ENCODE peak calls at places on chromosomes 16 and 17, in four cellular contexts. W is Peyer's patch, V is IMR-90, J is keratinocyte. U is an unnamed sample.

GRCh38 chr17:59357929-59358328 is 26.5 kb downstream of the YPEL2 start:
- DNase-seq in W (no peak), V (peak; percentile 73), J (no peak), U (no peak)

GRCh38 chr17:3959295-3959899 is 4.8 kb downstream of the ATP2A3 start:
- DNase-seq in W (peak; percentile 70), V (peak; percentile 83), J (no peak), U (no peak)

GRCh38 chr16:28609631-28610594 is at the start of gene SULT1A1:
- DNase-seq in W (peak; percentile 97), V (no peak), J (no peak), U (no peak)

GRCh38 chr17:78031435-78031834 is 72.9 kb downstream of the TNRC6C start:
- DNase-seq in W (no peak), V (no peak), J (no peak), U (no peak)

GRCh38 chr17:10757067-10757466 is 27.2 kb upstream of the TMEM220 start:
- DNase-seq in W (no peak), V (no peak), J (no peak), U (no peak)

GRCh38 chr16:16014329-16015224 is 65.2 kb downstream of the ABCC1 start:
- DNase-seq in W (no peak), V (peak; percentile 62), J (no peak), U (no peak)

GRCh38 chr16:83458612-83459011 is 349.2 kb upstream of the HSBP1 start:
- DNase-seq in W (no peak), V (peak; percentile 80), J (no peak), U (peak; percentile 10)

GRCh38 chr17:17420561-17421269 is 56.1 kb upstream of the MED9 start:
- DNase-seq in W (peak; percentile 57), V (peak; percentile 54), J (no peak), U (no peak)

GRCh38 chr16:50697881-50698767 is 4.7 kb downstream of the NOD2 start:
- DNase-seq in W (no peak), V (peak; percentile 46), J (no peak), U (peak; percentile 54)

GRCh38 chr17:12316021-12316420 is 295.3 kb downstream of the MAP2K4 start:
- DNase-seq in W (no peak), V (peak; percentile 64), J (no peak), U (no peak)

GRCh38 chr16:340370-341091 is 12.0 kb downstream of the AXIN1 start:
- DNase-seq in W (no peak), V (no peak), J (no peak), U (no peak)

GRCh38 chr16:88968589-88969280 is 8.3 kb downstream of the CBFA2T3 start:
- DNase-seq in W (no peak), V (no peak), J (no peak), U (no peak)

GRCh38 chr17:38333635-38334295 is 10.0 kb downstream of the GPR179 start:
- DNase-seq in W (peak; percentile 50), V (no peak), J (no peak), U (no peak)

GRCh38 chr17:59346341-59346740 is 14.9 kb downstream of the YPEL2 start:
- DNase-seq in W (no peak), V (no peak), J (no peak), U (no peak)

GRCh38 chr17:82974136-82974952 is 105.1 kb upstream of the METRNL start:
- DNase-seq in W (no peak), V (no peak), J (no peak), U (no peak)

GRCh38 chr16:53973021-53973420 is 269.1 kb downstream of the FTO start:
- DNase-seq in W (no peak), V (no peak), J (no peak), U (no peak)

GRCh38 chr17:20267459-20267842 is 199.9 kb downstream of the LGALS9B start:
- DNase-seq in W (no peak), V (no peak), J (no peak), U (no peak)

GRCh38 chr17:48439875-48440505 is 10.0 kb upstream of the SKAP1 start:
- DNase-seq in W (peak; percentile 60), V (no peak), J (no peak), U (no peak)

GRCh38 chr16:88619859-88620655 is 18.3 kb upstream of the IL17C start:
- DNase-seq in W (peak; percentile 85), V (peak; percentile 98), J (no peak), U (no peak)

GRCh38 chr16:54194008-54194731 is 92.4 kb downstream of the IRX3 start:
- DNase-seq in W (no peak), V (no peak), J (peak; percentile 9), U (no peak)

GRCh38 chr17:64112978-64113377 is 17.0 kb downstream of the ERN1 start:
- DNase-seq in W (no peak), V (peak; percentile 69), J (no peak), U (no peak)

GRCh38 chr17:9557846-9558245 is 17.8 kb downstream of the STX8 start:
- DNase-seq in W (no peak), V (no peak), J (no peak), U (no peak)

GRCh38 chr17:75689441-75689873 is 22.3 kb downstream of the SAP30BP start:
- DNase-seq in W (peak; percentile 76), V (no peak), J (peak; percentile 98), U (no peak)

GRCh38 chr17:58786586-58787295 is 31.1 kb downstream of the PPM1E start:
- DNase-seq in W (no peak), V (peak; percentile 87), J (peak; percentile 30), U (no peak)

GRCh38 chr16:4850211-4850610 is 2.9 kb downstream of the UBN1 start:
- DNase-seq in W (no peak), V (peak; percentile 6), J (no peak), U (no peak)

GRCh38 chr16:84369105-84369504 is 767 bp downstream of the ATP2C2 start:
- DNase-seq in W (no peak), V (no peak), J (no peak), U (no peak)

GRCh38 chr16:66025751-66026150 is 340.7 kb upstream of the CDH5 start:
- DNase-seq in W (no peak), V (no peak), J (no peak), U (no peak)

GRCh38 chr16:66030036-66030435 is 336.5 kb upstream of the CDH5 start:
- DNase-seq in W (peak; percentile 34), V (peak; percentile 85), J (no peak), U (no peak)

GRCh38 chr16:66026931-66027330 is 339.6 kb upstream of the CDH5 start:
- DNase-seq in W (peak; percentile 2), V (peak; percentile 44), J (no peak), U (no peak)

GRCh38 chr16:66028505-66029216 is 337.8 kb upstream of the CDH5 start:
- DNase-seq in W (peak; percentile 24), V (peak; percentile 89), J (no peak), U (no peak)

DNA sequence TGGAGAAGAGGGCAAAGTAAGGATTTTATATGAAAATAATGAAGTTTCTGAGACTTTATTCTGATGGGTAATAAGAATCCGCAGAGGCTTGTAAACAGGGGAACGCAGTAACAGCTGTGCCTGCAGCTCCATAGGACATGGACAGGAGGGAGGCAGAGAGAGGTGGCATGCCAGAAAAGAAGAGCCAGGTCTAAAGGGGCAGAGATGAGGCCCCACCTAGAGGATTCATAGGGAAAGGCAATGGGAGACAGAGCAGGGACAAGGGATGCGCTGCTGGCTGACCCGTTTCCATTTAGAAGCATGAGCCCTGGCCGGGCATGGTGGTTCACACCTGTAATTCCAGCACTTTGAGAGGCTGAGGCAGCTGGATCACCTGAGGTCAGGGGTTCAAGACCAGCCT is 340.3 kb upstream of the CDH5 start:
- DNase-seq in W (peak; percentile 30), V (no peak), J (no peak), U (no peak)
- TF ChIP-seq CTCF in W (no peak), V (peak; percentile 39), J (peak; percentile 63), U (no peak)

GRCh38 chr17:2347805-2348685 is 10.7 kb downstream of the SGSM2 start:
- DNase-seq in W (peak; percentile 61), V (peak; percentile 91), J (no peak), U (peak; percentile 66)
- H3K4me3 ChIP-seq in W (no peak overlapping the region), V (no peak overlapping the region), J (no peak overlapping the region), U (no peak overlapping the region)

DNA sequence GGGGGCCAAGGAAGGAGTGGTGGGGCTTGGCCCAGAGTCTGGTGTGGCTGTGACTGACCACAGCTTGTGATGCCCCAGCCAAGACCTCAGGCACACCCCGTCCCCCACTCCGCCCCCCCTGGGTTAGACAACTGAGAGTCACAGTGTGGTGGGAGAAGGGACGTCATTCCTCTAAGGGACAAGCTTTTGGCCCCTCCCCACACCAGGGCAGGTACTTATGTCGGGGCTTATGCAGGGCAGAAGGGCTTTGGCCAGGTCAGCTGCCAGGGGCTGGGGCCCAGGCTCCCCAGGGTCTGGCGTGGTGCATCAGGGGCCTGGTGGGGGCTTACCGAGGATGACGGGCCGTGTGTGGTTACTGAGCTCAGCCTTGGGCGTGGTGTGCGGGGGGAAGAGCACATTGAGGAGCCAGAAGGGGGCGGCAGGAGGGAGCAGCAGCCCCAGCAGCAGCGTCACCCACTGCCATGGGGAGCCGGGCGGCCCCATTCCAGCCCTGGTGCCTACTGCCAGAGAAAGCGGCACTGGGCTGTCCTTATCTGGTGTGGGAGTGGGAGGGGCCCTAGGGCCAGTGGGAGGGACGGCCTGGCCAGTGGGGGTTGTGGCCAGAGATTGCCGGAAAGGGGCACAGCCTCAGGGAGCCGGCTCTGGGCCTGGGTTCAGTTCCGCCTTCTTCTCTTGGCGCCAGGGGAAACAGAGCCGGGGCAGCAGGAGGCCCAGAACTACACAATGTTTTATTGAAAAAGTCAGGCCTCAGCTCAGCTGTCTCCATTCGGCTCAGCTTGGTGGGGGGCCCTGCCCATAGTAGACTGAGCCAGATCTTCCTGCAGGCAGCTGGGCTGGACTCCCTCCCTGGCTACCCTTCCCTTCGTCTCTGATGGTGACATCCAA is at the start of gene LCAT:
- DNase-seq in W (no peak), V (no peak), J (no peak), U (no peak)
- TF ChIP-seq CTCF in W (no peak), V (no peak), J (no peak), U (no peak)

DNA sequence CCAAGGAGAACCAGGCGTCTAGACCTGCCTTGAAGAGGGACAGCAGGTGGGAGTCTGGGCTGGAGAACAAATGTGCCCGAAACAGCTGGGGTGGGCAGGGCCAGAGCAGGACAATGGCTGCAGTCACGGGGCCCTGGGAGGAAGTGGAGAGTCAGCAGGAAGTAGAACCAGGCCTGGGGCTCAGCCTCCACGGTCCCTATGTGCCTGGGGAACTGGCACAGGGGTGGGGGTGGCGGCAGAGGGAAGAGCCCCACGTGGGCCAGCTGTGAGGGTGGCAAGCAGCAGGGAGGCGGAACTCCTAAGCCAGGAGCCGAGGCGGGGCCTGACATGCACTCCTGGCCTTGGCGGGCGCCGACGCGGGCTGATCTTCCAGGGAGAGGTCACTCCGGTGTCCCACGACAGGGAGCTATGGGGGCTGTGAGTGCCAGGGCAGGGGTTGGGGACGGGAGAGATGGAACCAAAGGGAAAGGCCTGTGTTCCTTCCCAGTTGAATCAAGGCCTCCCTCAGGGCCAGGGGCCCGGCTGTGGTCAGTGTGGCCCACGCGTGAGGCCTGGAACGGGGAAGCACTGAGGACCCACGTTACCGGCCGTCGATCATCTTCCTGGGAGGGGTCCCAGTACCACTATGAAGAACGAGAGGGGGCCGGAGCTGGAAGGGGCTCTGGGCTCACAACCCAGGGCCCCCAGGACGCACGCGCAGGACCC is 42.7 kb downstream of the TIMM22 start:
- DNase-seq in W (peak; percentile 71), V (no peak), J (no peak), U (no peak)
- H3K4me3 ChIP-seq in W (no peak overlapping the region), V (no peak overlapping the region), J (no peak overlapping the region), U (no peak overlapping the region)

GRCh38 chr17:7823581-7824001 is 10.4 kb upstream of the KDM6B start:
- DNase-seq in W (no peak), V (no peak), J (no peak), U (no peak)

GRCh38 chr17:7824021-7824924 is 9.7 kb upstream of the KDM6B start:
- DNase-seq in W (no peak), V (no peak), J (no peak), U (no peak)

GRCh38 chr17:7822126-7822525 is 11.9 kb upstream of the KDM6B start:
- DNase-seq in W (no peak), V (no peak), J (no peak), U (no peak)

GRCh38 chr17:7820231-7820630 is 13.8 kb upstream of the KDM6B start:
- DNase-seq in W (no peak), V (no peak), J (no peak), U (no peak)

GRCh38 chr17:7825206-7825980 is 8.6 kb upstream of the KDM6B start:
- DNase-seq in W (no peak), V (no peak), J (no peak), U (no peak)
- TF ChIP-seq CTCF in W (peak; percentile 37), V (no peak), J (peak; percentile 35), U (peak; percentile 27)

U was measured in epithelial cell of proximal tubule.